ENCODE peak calls at places on chromosomes 7 and 10, in five cellular contexts. N is HCT116, Q is GM12878, B is K562, H is H1. J is an unnamed sample.

GRCh38 chr10:123393170-123393569 is 239.0 kb downstream of the BUB3 start:
- DNase-seq in N (no peak), Q (no peak), B (no peak), H (no peak), J (no peak)

GRCh38 chr10:8311526-8312070 is 257.1 kb downstream of the GATA3 start:
- DNase-seq in N (no peak), Q (no peak), B (no peak), H (no peak), J (no peak)

GRCh38 chr7:11843113-11843765 is 11.2 kb upstream of the THSD7A start:
- DNase-seq in N (no peak), Q (no peak), B (no peak), H (no peak), J (no peak)

GRCh38 chr7:90250601-90251303 is 5.8 kb downstream of the CFAP69 start:
- DNase-seq in N (no peak), Q (no peak), B (no peak), H (no peak), J (no peak)

GRCh38 chr7:54343511-54343910 is 198.7 kb upstream of the VSTM2A start:
- DNase-seq in N (no peak), Q (no peak), B (no peak), H (no peak), J (no peak)

GRCh38 chr7:41824284-41824683 is 121.4 kb upstream of the INHBA start:
- DNase-seq in N (no peak), Q (no peak), B (no peak), H (no peak), J (no peak)

GRCh38 chr7:124566576-124566975 is 199.0 kb downstream of the GPR37 start:
- DNase-seq in N (no peak), Q (no peak), B (no peak), H (peak), J (no peak)

GRCh38 chr10:122637371-122637770 is 62.3 kb downstream of the C10orf120 start:
- DNase-seq in N (no peak), Q (no peak), B (no peak), H (no peak), J (no peak)

GRCh38 chr10:31867646-31868045 is 61.0 kb downstream of the ARHGAP12 start:
- DNase-seq in N (no peak), Q (no peak), B (no peak), H (no peak), J (no peak)

GRCh38 chr10:102299873-102300272 is 54.5 kb downstream of the GBF1 start:
- DNase-seq in N (no peak), Q (no peak), B (no peak), H (no peak), J (no peak)

GRCh38 chr7:113710310-113711106 is 208.3 kb downstream of the PPP1R3A start:
- DNase-seq in N (peak), Q (peak), B (peak), H (peak), J (peak)

GRCh38 chr10:92750788-92751533 is 61.2 kb downstream of the HHEX start:
- DNase-seq in N (no peak), Q (no peak), B (no peak), H (no peak), J (no peak)

GRCh38 chr7:106736508-106737201 is 75.7 kb upstream of the CCDC71L start:
- DNase-seq in N (peak), Q (peak), B (peak), H (no peak), J (peak)

GRCh38 chr7:29363636-29364425 is 169.3 kb downstream of the CHN2 start:
- DNase-seq in N (no peak), Q (no peak), B (no peak), H (no peak), J (no peak)

GRCh38 chr7:101598422-101598957 is 30.6 kb downstream of the MYL10 start:
- DNase-seq in N (peak), Q (no peak), B (no peak), H (no peak), J (peak)

DNA sequence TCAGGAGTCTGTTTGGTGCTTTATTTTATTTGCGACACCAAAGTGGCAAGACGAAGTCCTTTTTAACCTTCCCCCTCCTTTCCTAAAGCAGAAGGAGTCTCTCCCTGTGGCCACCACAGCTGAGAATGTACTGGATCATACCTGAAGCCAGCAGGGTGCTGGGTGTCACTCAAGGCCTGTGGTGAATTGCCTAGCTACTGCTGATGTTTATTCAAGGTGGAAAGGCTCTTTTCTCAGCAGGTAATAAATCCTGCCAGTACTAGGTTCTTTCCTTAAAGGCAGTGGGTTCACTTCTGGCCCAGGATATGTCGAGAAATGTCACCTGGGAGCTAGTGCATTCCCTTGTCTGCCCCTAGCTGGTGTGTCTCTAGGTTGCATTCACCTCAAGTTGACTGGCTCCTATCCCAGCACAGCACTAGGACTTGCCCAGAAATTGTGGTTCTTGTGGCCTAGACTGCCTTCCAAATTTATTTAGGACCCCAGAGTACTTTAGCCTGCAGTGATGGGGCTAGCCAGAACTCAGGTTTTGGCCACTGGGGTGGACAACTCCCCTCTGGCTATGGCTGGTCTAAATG is 60.8 kb upstream of the FAM3C start:
- DNase-seq in N (no peak), Q (no peak), B (no peak), H (no peak), J (no peak)
- TF ChIP-seq POLR2A in N (no peak), Q (no peak), B (no peak), H (no peak), J (no peak)

GRCh38 chr7:34157137-34157536 is 251.8 kb downstream of the BMPER start:
- DNase-seq in N (no peak), Q (no peak), B (no peak), H (no peak), J (no peak)

GRCh38 chr7:34160261-34160752 is 255.0 kb downstream of the BMPER start:
- DNase-seq in N (no peak), Q (no peak), B (no peak), H (no peak), J (no peak)

GRCh38 chr7:34158311-34158710 is 253.0 kb downstream of the BMPER start:
- DNase-seq in N (no peak), Q (no peak), B (no peak), H (no peak), J (no peak)

GRCh38 chr7:34156336-34156735 is 251.0 kb downstream of the BMPER start:
- DNase-seq in N (no peak), Q (no peak), B (no peak), H (no peak), J (no peak)

DNA sequence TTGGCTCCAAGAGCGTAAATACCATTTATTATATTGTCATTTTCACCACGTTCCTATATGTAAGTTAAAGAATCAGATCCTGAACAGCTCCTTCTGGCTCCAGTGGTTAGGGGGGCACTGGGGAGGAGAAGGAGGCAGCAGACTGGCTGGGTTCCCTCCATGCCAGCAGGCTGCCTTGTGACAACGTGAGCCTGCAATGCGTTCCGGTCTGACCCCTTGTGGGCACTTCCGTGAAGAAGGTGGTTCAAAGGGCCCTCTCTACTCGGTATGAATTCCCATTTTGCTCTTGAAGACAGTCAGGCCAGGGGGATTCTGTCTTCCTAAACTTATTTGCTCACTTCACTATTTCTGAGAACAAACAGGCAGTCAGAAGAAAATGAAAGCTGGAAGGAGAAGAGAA is 253.4 kb downstream of the BMPER start:
- DNase-seq in N (no peak), Q (no peak), B (peak), H (peak), J (peak)
- TF ChIP-seq ZNF274 in N (no peak), Q (no peak), B (no peak), H (no peak), J (no peak)

GRCh38 chr7:127039541-127039940 is 213.2 kb downstream of the GRM8 start:
- DNase-seq in N (no peak), Q (no peak), B (no peak), H (no peak), J (no peak)

GRCh38 chr7:127040042-127040441 is 212.7 kb downstream of the GRM8 start:
- DNase-seq in N (no peak), Q (no peak), B (no peak), H (no peak), J (no peak)

GRCh38 chr7:127034171-127034806 is 218.5 kb downstream of the GRM8 start:
- DNase-seq in N (no peak), Q (no peak), B (no peak), H (no peak), J (no peak)

GRCh38 chr7:127029823-127030222 is 222.9 kb downstream of the GRM8 start:
- DNase-seq in N (no peak), Q (no peak), B (no peak), H (no peak), J (no peak)

GRCh38 chr7:127035203-127035849 is 217.4 kb downstream of the GRM8 start:
- DNase-seq in N (no peak), Q (no peak), B (no peak), H (no peak), J (no peak)
- TF ChIP-seq POLR2A in N (no peak), Q (no peak), B (no peak), H (no peak), J (no peak)

DNA sequence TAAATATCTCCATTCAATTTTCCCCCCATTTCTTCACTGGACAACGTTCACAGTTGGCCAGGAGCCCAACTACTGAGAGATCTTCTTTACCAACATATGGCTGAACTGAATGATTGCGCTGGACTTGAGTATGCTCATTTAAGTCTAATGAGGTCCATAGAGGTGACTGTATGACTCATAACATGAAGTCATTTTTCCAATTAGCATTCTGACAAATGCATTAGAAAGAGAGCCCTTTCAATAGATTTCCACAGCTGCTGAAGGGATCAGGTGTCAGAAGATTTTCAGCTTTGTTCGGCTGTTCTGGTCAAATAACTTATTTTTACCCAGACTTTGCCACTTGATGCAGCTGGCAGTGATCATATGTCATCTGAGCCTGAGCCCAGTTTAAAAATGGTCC is 438.0 kb downstream of the ETV1 start:
- DNase-seq in N (no peak), Q (no peak), B (no peak), H (no peak), J (no peak)
- TF ChIP-seq ZNF274 in N (no peak), Q (no peak), B (no peak), H (no peak), J (no peak)

GRCh38 chr7:2523941-2524807 is 4.6 kb downstream of the LFNG start:
- DNase-seq in N (peak), Q (no peak), B (peak), H (no peak), J (peak)
- TF ChIP-seq POLR2A in N (no peak), Q (no peak), B (no peak), H (no peak), J (no peak)

J was measured in HepG2.